ENCODE peak calls at places on chromosomes 3 and 15, in five cellular contexts. One of them, this sample, is unnamed.

GRCh38 chr15:61459785-61460707 is 230.9 kb upstream of the RORA start:
- DNase-seq in body of pancreas: no peak
- DNase-seq in ovary: no peak
- DNase-seq in esophagus squamous epithelium: no peak
- DNase-seq in heart left ventricle: no peak
- DNase-seq in this sample: no peak

GRCh38 chr3:48692551-48692950 is 6.8 kb upstream of the NCKIPSD start:
- DNase-seq in body of pancreas: no peak
- DNase-seq in esophagus squamous epithelium: no peak
- DNase-seq in ovary: no peak
- DNase-seq in heart left ventricle: no peak
- DNase-seq in this sample: no peak

GRCh38 chr3:107911337-107912000 is 179.4 kb downstream of the CD47 start:
- DNase-seq in body of pancreas: no peak
- DNase-seq in esophagus squamous epithelium: no peak
- DNase-seq in ovary: no peak
- DNase-seq in heart left ventricle: no peak
- DNase-seq in this sample: no peak

GRCh38 chr3:61053781-61054496 is 197.3 kb downstream of the FHIT start:
- DNase-seq in heart left ventricle: no peak
- DNase-seq in body of pancreas: peak; percentile 83
- DNase-seq in ovary: no peak
- DNase-seq in esophagus squamous epithelium: no peak
- DNase-seq in this sample: no peak

GRCh38 chr3:187736418-187736871 is 8.8 kb downstream of the BCL6 start:
- DNase-seq in body of pancreas: no peak
- DNase-seq in esophagus squamous epithelium: no peak
- DNase-seq in heart left ventricle: peak; percentile 65
- DNase-seq in ovary: no peak
- DNase-seq in this sample: no peak

GRCh38 chr15:52682776-52683175 is 3.6 kb upstream of the ATOSA start:
- DNase-seq in esophagus squamous epithelium: no peak
- DNase-seq in body of pancreas: no peak
- DNase-seq in ovary: no peak
- DNase-seq in heart left ventricle: no peak
- DNase-seq in this sample: no peak

GRCh38 chr3:180059351-180059750 is 22.6 kb upstream of the PEX5L start:
- DNase-seq in heart left ventricle: no peak
- DNase-seq in esophagus squamous epithelium: no peak
- DNase-seq in body of pancreas: no peak
- DNase-seq in ovary: no peak
- DNase-seq in this sample: no peak

GRCh38 chr3:40653878-40654277 is 129.1 kb downstream of the ZNF621 start:
- DNase-seq in body of pancreas: no peak
- DNase-seq in ovary: no peak
- DNase-seq in esophagus squamous epithelium: no peak
- DNase-seq in heart left ventricle: no peak
- DNase-seq in this sample: no peak

GRCh38 chr3:115164374-115165221 is 17.5 kb upstream of the ZBTB20 start:
- DNase-seq in ovary: no peak
- DNase-seq in esophagus squamous epithelium: no peak
- DNase-seq in body of pancreas: no peak
- DNase-seq in heart left ventricle: no peak
- DNase-seq in this sample: no peak

GRCh38 chr3:67094769-67095168 is 96.7 kb downstream of the KBTBD8 start:
- DNase-seq in body of pancreas: peak; percentile 10
- DNase-seq in esophagus squamous epithelium: no peak
- DNase-seq in heart left ventricle: no peak
- DNase-seq in ovary: no peak
- DNase-seq in this sample: no peak

GRCh38 chr3:58998476-58999117 is 51.2 kb downstream of the CFAP20DC start:
- DNase-seq in esophagus squamous epithelium: no peak
- DNase-seq in body of pancreas: no peak
- DNase-seq in ovary: no peak
- DNase-seq in heart left ventricle: no peak
- DNase-seq in this sample: no peak

GRCh38 chr3:10992017-10992945 is at the start of gene SLC6A1:
- DNase-seq in esophagus squamous epithelium: no peak
- DNase-seq in heart left ventricle: no peak
- DNase-seq in ovary: peak; percentile 53
- DNase-seq in body of pancreas: no peak
- DNase-seq in this sample: no peak

GRCh38 chr3:141305436-141305835 is 62.9 kb upstream of the ZBTB38 start:
- DNase-seq in ovary: no peak
- DNase-seq in heart left ventricle: no peak
- DNase-seq in esophagus squamous epithelium: no peak
- DNase-seq in body of pancreas: no peak
- DNase-seq in this sample: no peak

GRCh38 chr3:178295257-178295912 is 240.9 kb upstream of the KCNMB2 start:
- DNase-seq in body of pancreas: no peak
- DNase-seq in esophagus squamous epithelium: no peak
- DNase-seq in ovary: no peak
- DNase-seq in heart left ventricle: no peak
- DNase-seq in this sample: no peak

GRCh38 chr3:163196815-163197214 is 1700.2 kb downstream of the OTOL1 start:
- DNase-seq in ovary: no peak
- DNase-seq in heart left ventricle: no peak
- DNase-seq in body of pancreas: no peak
- DNase-seq in esophagus squamous epithelium: no peak
- DNase-seq in this sample: no peak

GRCh38 chr3:14508966-14509795 is 31.0 kb downstream of the GRIP2 start:
- DNase-seq in heart left ventricle: peak; percentile 74
- DNase-seq in ovary: peak; percentile 87
- DNase-seq in body of pancreas: peak; percentile 67
- DNase-seq in esophagus squamous epithelium: no peak
- DNase-seq in this sample: no peak

GRCh38 chr3:138833908-138834358 is 795 bp downstream of the PIK3CB start:
- DNase-seq in body of pancreas: no peak
- DNase-seq in heart left ventricle: no peak
- DNase-seq in ovary: no peak
- DNase-seq in esophagus squamous epithelium: no peak
- DNase-seq in this sample: no peak

GRCh38 chr3:138829886-138830510 is 4.7 kb downstream of the PIK3CB start:
- DNase-seq in ovary: no peak
- DNase-seq in esophagus squamous epithelium: no peak
- DNase-seq in body of pancreas: no peak
- DNase-seq in heart left ventricle: no peak
- DNase-seq in this sample: no peak

GRCh38 chr3:138829097-138829496 is 5.6 kb downstream of the PIK3CB start:
- DNase-seq in ovary: no peak
- DNase-seq in esophagus squamous epithelium: no peak
- DNase-seq in body of pancreas: no peak
- DNase-seq in heart left ventricle: no peak
- DNase-seq in this sample: no peak

GRCh38 chr3:138835177-138835757 is 539 bp upstream of the PIK3CB start:
- DNase-seq in heart left ventricle: no peak
- DNase-seq in body of pancreas: no peak
- DNase-seq in ovary: no peak
- DNase-seq in esophagus squamous epithelium: no peak
- DNase-seq in this sample: no peak

DNA sequence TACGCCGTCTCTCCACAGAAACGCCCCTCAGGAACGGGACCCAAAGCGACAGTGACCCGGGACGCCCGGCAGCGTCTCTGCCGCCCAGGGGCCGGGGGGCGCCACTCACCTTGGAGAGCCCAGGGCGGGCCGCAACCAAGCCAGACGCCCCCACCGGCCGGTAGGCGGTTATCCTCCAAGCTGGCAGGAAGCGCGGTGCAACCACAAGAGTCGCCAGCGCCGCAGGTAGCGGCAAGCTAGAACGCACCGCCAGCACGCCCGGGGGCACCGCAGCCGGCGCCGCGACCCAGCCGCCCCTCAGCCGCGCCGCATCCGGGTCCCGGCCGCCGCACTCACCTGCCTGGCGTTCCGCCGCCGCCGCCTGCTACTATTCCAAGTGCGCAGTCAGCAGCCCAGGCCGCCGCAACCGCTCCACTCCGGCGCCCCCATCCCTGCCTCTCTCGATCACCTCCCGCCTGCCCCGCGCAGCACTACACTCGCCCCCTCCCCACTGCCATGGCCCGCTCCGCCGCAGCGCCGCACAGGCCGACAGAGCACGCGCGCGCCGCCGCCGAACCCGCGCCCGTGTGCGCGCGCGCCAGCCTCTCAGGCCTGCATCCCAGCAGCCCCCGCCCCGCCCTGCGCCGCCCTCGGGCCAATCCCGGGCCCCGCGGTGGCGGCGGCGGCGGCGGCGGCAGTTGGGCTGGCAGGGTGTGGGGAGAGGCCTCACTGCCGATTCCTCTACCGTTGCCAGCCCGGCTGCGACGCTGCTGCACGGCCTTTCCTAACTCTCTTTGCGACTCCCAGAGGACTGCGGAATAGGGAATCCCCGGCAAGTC is at the start of gene PIK3CB:
- DNase-seq in heart left ventricle: peak; percentile 96
- DNase-seq in ovary: peak; percentile 88
- DNase-seq in body of pancreas: peak; percentile 91
- DNase-seq in esophagus squamous epithelium: peak; percentile 63
- DNase-seq in this sample: peak; percentile 80
- TF ChIP-seq POLR2A in heart left ventricle: peak; percentile 83
- TF ChIP-seq POLR2A in ovary: no peak
- TF ChIP-seq POLR2A in body of pancreas: peak; percentile 89
- TF ChIP-seq POLR2A in esophagus squamous epithelium: peak; percentile 84
- TF ChIP-seq POLR2A in this sample: no peak

DNA sequence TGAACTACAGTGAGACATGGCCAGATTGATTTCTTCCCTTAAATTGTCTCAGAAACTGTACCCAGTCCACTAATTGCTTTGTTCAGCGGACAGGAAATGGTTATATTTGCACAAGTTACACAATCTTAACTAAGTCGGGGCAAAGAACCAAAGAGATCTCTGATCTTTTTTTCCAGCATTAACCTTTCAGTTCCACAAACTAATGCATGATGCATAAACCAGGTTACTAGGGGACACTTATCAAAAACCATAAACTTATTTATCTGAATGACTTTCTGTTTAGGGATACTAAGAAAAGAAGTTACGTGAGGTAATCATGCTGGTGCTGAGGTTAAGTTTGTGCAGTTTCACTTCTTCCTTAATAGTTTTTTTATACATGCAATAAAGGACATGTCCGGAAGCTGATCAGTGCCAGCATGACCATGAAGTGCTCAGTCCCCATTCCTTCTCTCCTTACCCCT is 22.4 kb downstream of the FNDC3B start:
- DNase-seq in body of pancreas: no peak
- DNase-seq in ovary: no peak
- DNase-seq in esophagus squamous epithelium: no peak
- DNase-seq in heart left ventricle: no peak
- DNase-seq in this sample: no peak
- TF ChIP-seq POLR2A in body of pancreas: no peak
- TF ChIP-seq POLR2A in ovary: no peak
- TF ChIP-seq POLR2A in esophagus squamous epithelium: no peak
- TF ChIP-seq POLR2A in heart left ventricle: no peak
- TF ChIP-seq POLR2A in this sample: no peak

GRCh38 chr15:67172172-67172571 is 82.3 kb downstream of the AAGAB start:
- DNase-seq in body of pancreas: no peak
- DNase-seq in ovary: peak; percentile 16
- DNase-seq in esophagus squamous epithelium: no peak
- DNase-seq in heart left ventricle: no peak
- DNase-seq in this sample: no peak
- TF ChIP-seq POLR2A in body of pancreas: no peak
- TF ChIP-seq POLR2A in ovary: no peak
- TF ChIP-seq POLR2A in esophagus squamous epithelium: no peak
- TF ChIP-seq POLR2A in heart left ventricle: no peak
- TF ChIP-seq POLR2A in this sample: no peak

DNA sequence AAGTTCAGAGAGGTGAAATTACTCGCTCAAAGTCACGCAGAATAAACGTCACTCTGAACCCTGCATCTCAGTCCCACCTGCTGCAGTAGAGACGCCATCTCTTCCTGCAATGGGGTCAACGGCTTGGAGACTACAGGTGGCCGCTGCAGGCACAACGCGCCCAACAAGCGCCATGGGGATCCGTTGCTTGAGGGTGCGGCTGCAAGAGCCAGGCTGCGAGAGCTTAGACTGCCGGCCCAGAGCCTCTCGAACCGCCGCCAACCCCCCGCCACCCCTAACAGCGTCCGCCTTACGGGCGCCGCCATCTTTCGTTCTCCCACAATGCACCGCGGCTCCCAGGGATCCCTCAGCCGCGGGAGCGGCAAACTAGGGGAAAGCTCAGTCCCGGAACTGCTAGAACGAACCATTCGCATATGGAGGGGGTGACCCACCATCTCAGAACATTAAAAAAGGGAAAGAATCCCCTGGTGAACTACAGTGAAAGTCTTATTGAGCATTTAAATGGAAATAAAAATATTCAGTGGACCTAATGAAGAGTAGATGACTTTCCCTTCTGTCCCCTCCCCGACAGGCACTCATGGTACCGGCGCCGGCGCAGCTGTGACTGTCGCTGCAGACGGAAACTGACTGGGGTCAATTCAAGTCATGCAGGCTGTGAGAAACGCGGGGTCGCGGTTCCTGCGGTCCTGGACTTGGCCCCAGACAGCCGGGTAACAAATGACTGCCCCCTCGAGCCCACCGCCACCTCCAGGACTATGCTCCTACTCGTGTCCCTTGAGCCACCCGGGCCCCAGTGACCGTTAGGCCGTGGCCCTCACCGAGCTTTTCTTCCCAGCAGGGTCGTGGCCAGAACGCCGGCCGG is at the start of the genes MRPL46 and MRPS11:
- DNase-seq in heart left ventricle: peak; percentile 94
- DNase-seq in esophagus squamous epithelium: peak; percentile 32
- DNase-seq in body of pancreas: peak; percentile 90
- DNase-seq in ovary: peak; percentile 90
- DNase-seq in this sample: peak; percentile 79
- TF ChIP-seq POLR2A in heart left ventricle: peak; percentile 23
- TF ChIP-seq POLR2A in esophagus squamous epithelium: no peak
- TF ChIP-seq POLR2A in body of pancreas: peak; percentile 22
- TF ChIP-seq POLR2A in ovary: peak; percentile 20
- TF ChIP-seq POLR2A in this sample: no peak

DNA sequence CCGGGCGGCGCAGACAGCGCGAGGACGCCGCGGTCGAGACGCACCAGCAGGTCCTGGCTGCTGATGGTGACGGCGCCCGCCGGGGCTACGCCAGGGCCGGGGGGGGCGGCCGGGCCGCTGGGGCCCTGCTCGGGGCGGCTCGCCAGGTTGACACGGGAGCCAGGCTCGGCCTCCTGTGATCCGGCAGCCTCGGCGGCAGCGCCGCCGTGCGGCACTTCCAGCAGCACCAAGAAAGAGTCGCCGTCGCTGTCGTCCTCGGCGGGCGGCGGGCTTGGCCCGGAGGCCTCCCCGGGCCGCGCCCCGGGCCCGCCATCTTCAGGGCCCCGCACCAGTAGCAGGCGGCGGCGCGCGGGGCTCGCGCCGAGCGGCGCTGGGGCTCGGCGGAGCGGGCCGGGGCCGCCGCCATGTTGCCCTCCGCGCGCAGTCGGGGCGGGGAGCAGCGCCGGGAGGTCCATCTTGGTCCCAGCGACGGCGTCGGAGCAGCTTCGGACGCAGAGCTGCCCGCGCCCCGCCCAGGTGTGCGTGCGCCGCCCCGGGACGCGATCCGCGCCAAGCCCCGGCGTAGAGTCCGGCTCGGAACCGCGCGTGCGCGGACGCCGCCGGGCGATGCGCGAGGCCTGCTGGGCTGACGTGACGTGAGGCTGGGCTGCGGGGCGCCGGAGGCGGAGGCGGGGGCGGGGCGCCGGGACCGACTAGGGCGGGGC is at the start of gene ZXDC:
- DNase-seq in heart left ventricle: peak; percentile 97
- DNase-seq in esophagus squamous epithelium: peak; percentile 61
- DNase-seq in ovary: peak; percentile 95
- DNase-seq in body of pancreas: peak; percentile 96
- DNase-seq in this sample: peak; percentile 93
- TF ChIP-seq POLR2A in heart left ventricle: peak; percentile 50
- TF ChIP-seq POLR2A in esophagus squamous epithelium: peak; percentile 84
- TF ChIP-seq POLR2A in ovary: peak; percentile 74
- TF ChIP-seq POLR2A in body of pancreas: peak; percentile 77
- TF ChIP-seq POLR2A in this sample: no peak

This sample was measured in breast epithelium.